ENCODE peak calls at places on chromosomes 6 and 20, in seven cellular contexts. One of them, this sample, is unnamed.

GRCh38 chr6:142429195-142429594 is 127.4 kb downstream of the ADGRG6 start:
- DNase-seq in AG04450: no peak
- DNase-seq in stimulated activated CD4-positive, alpha-beta T cell treated with anti-CD3 and anti-CD28 coated beads, Interleukin-4, amount 100 ng/mL, for 4 hours: no peak
- DNase-seq in hepatocyte: no peak
- DNase-seq in cardiac muscle cell: no peak
- DNase-seq in CD8-positive, alpha-beta T cell: no peak
- DNase-seq in heart left ventricle: no peak
- DNase-seq in this sample: no peak

GRCh38 chr6:14278436-14278835 is 160.9 kb downstream of the CD83 start:
- DNase-seq in AG04450: no peak
- DNase-seq in heart left ventricle: no peak
- DNase-seq in hepatocyte: no peak
- DNase-seq in stimulated activated CD4-positive, alpha-beta T cell treated with anti-CD3 and anti-CD28 coated beads, Interleukin-4, amount 100 ng/mL, for 4 hours: no peak
- DNase-seq in cardiac muscle cell: no peak
- DNase-seq in CD8-positive, alpha-beta T cell: no peak
- DNase-seq in this sample: no peak

GRCh38 chr6:81487489-81487888 is 265.0 kb downstream of the TENT5A start:
- DNase-seq in heart left ventricle: peak; percentile 52
- DNase-seq in hepatocyte: peak; percentile 7
- DNase-seq in AG04450: no peak
- DNase-seq in cardiac muscle cell: no peak
- DNase-seq in CD8-positive, alpha-beta T cell: no peak
- DNase-seq in stimulated activated CD4-positive, alpha-beta T cell treated with anti-CD3 and anti-CD28 coated beads, Interleukin-4, amount 100 ng/mL, for 4 hours: no peak
- DNase-seq in this sample: no peak

GRCh38 chr6:117072134-117072533 is 193.2 kb upstream of the VGLL2 start:
- DNase-seq in AG04450: no peak
- DNase-seq in hepatocyte: no peak
- DNase-seq in heart left ventricle: peak; percentile 23
- DNase-seq in stimulated activated CD4-positive, alpha-beta T cell treated with anti-CD3 and anti-CD28 coated beads, Interleukin-4, amount 100 ng/mL, for 4 hours: no peak
- DNase-seq in cardiac muscle cell: peak; percentile 11
- DNase-seq in CD8-positive, alpha-beta T cell: no peak
- DNase-seq in this sample: no peak

GRCh38 chr6:149015224-149015876 is 268.5 kb downstream of the UST start:
- DNase-seq in stimulated activated CD4-positive, alpha-beta T cell treated with anti-CD3 and anti-CD28 coated beads, Interleukin-4, amount 100 ng/mL, for 4 hours: no peak
- DNase-seq in AG04450: no peak
- DNase-seq in hepatocyte: no peak
- DNase-seq in cardiac muscle cell: no peak
- DNase-seq in heart left ventricle: no peak
- DNase-seq in CD8-positive, alpha-beta T cell: no peak
- DNase-seq in this sample: no peak

GRCh38 chr20:42063176-42063575 is 445.0 kb upstream of the CHD6 start:
- DNase-seq in cardiac muscle cell: no peak
- DNase-seq in CD8-positive, alpha-beta T cell: no peak
- DNase-seq in heart left ventricle: no peak
- DNase-seq in hepatocyte: no peak
- DNase-seq in stimulated activated CD4-positive, alpha-beta T cell treated with anti-CD3 and anti-CD28 coated beads, Interleukin-4, amount 100 ng/mL, for 4 hours: no peak
- DNase-seq in AG04450: no peak
- DNase-seq in this sample: no peak

GRCh38 chr20:36238760-36239159 is 2.5 kb downstream of the AAR2 start:
- DNase-seq in CD8-positive, alpha-beta T cell: no peak
- DNase-seq in AG04450: no peak
- DNase-seq in cardiac muscle cell: no peak
- DNase-seq in heart left ventricle: no peak
- DNase-seq in hepatocyte: no peak
- DNase-seq in stimulated activated CD4-positive, alpha-beta T cell treated with anti-CD3 and anti-CD28 coated beads, Interleukin-4, amount 100 ng/mL, for 4 hours: no peak
- DNase-seq in this sample: no peak

GRCh38 chr6:169866668-169867521 is 115.5 kb downstream of the ERMARD start:
- DNase-seq in heart left ventricle: no peak
- DNase-seq in stimulated activated CD4-positive, alpha-beta T cell treated with anti-CD3 and anti-CD28 coated beads, Interleukin-4, amount 100 ng/mL, for 4 hours: no peak
- DNase-seq in AG04450: no peak
- DNase-seq in hepatocyte: no peak
- DNase-seq in CD8-positive, alpha-beta T cell: no peak
- DNase-seq in cardiac muscle cell: no peak
- DNase-seq in this sample: no peak

GRCh38 chr20:8589956-8590355 is 457.9 kb downstream of the PLCB1 start:
- DNase-seq in AG04450: no peak
- DNase-seq in CD8-positive, alpha-beta T cell: no peak
- DNase-seq in hepatocyte: no peak
- DNase-seq in cardiac muscle cell: no peak
- DNase-seq in heart left ventricle: no peak
- DNase-seq in stimulated activated CD4-positive, alpha-beta T cell treated with anti-CD3 and anti-CD28 coated beads, Interleukin-4, amount 100 ng/mL, for 4 hours: no peak
- DNase-seq in this sample: no peak

GRCh38 chr6:113636357-113636824 is 220.8 kb upstream of the MARCKS start:
- DNase-seq in stimulated activated CD4-positive, alpha-beta T cell treated with anti-CD3 and anti-CD28 coated beads, Interleukin-4, amount 100 ng/mL, for 4 hours: no peak
- DNase-seq in hepatocyte: no peak
- DNase-seq in AG04450: no peak
- DNase-seq in CD8-positive, alpha-beta T cell: no peak
- DNase-seq in heart left ventricle: no peak
- DNase-seq in cardiac muscle cell: no peak
- DNase-seq in this sample: no peak

GRCh38 chr6:41732601-41733348 is 2.6 kb downstream of the TFEB start:
- DNase-seq in stimulated activated CD4-positive, alpha-beta T cell treated with anti-CD3 and anti-CD28 coated beads, Interleukin-4, amount 100 ng/mL, for 4 hours: peak; percentile 54
- DNase-seq in cardiac muscle cell: no peak
- DNase-seq in hepatocyte: peak; percentile 58
- DNase-seq in CD8-positive, alpha-beta T cell: peak; percentile 62
- DNase-seq in AG04450: no peak
- DNase-seq in heart left ventricle: no peak
- DNase-seq in this sample: peak; percentile 61

GRCh38 chr20:33373735-33374605 is 27.3 kb downstream of the CDK5RAP1 start:
- DNase-seq in hepatocyte: peak; percentile 71
- DNase-seq in stimulated activated CD4-positive, alpha-beta T cell treated with anti-CD3 and anti-CD28 coated beads, Interleukin-4, amount 100 ng/mL, for 4 hours: no peak
- DNase-seq in AG04450: peak; percentile 79
- DNase-seq in cardiac muscle cell: no peak
- DNase-seq in CD8-positive, alpha-beta T cell: no peak
- DNase-seq in heart left ventricle: no peak
- DNase-seq in this sample: no peak

GRCh38 chr6:16681260-16681873 is 79.9 kb downstream of the ATXN1 start:
- DNase-seq in stimulated activated CD4-positive, alpha-beta T cell treated with anti-CD3 and anti-CD28 coated beads, Interleukin-4, amount 100 ng/mL, for 4 hours: no peak
- DNase-seq in cardiac muscle cell: peak; percentile 64
- DNase-seq in AG04450: peak; percentile 63
- DNase-seq in hepatocyte: peak; percentile 54
- DNase-seq in CD8-positive, alpha-beta T cell: no peak
- DNase-seq in heart left ventricle: no peak
- DNase-seq in this sample: no peak

GRCh38 chr6:110196874-110197273 is 16.6 kb downstream of the CDC40 start:
- DNase-seq in heart left ventricle: no peak
- DNase-seq in hepatocyte: no peak
- DNase-seq in cardiac muscle cell: no peak
- DNase-seq in stimulated activated CD4-positive, alpha-beta T cell treated with anti-CD3 and anti-CD28 coated beads, Interleukin-4, amount 100 ng/mL, for 4 hours: no peak
- DNase-seq in CD8-positive, alpha-beta T cell: no peak
- DNase-seq in AG04450: no peak
- DNase-seq in this sample: no peak

GRCh38 chr20:25215521-25215920 is 20.0 kb downstream of the ENTPD6 start:
- DNase-seq in AG04450: no peak
- DNase-seq in CD8-positive, alpha-beta T cell: no peak
- DNase-seq in cardiac muscle cell: no peak
- DNase-seq in heart left ventricle: no peak
- DNase-seq in hepatocyte: no peak
- DNase-seq in stimulated activated CD4-positive, alpha-beta T cell treated with anti-CD3 and anti-CD28 coated beads, Interleukin-4, amount 100 ng/mL, for 4 hours: no peak
- DNase-seq in this sample: no peak

GRCh38 chr6:8402546-8402945 is 32.8 kb downstream of the SLC35B3 start:
- DNase-seq in stimulated activated CD4-positive, alpha-beta T cell treated with anti-CD3 and anti-CD28 coated beads, Interleukin-4, amount 100 ng/mL, for 4 hours: no peak
- DNase-seq in CD8-positive, alpha-beta T cell: no peak
- DNase-seq in cardiac muscle cell: no peak
- DNase-seq in AG04450: no peak
- DNase-seq in hepatocyte: no peak
- DNase-seq in heart left ventricle: no peak
- DNase-seq in this sample: no peak

GRCh38 chr6:36815962-36816735 is 23.1 kb downstream of the CPNE5 start:
- DNase-seq in AG04450: no peak
- DNase-seq in hepatocyte: no peak
- DNase-seq in cardiac muscle cell: no peak
- DNase-seq in heart left ventricle: no peak
- DNase-seq in CD8-positive, alpha-beta T cell: no peak
- DNase-seq in stimulated activated CD4-positive, alpha-beta T cell treated with anti-CD3 and anti-CD28 coated beads, Interleukin-4, amount 100 ng/mL, for 4 hours: no peak
- DNase-seq in this sample: no peak

GRCh38 chr20:31595654-31596411 is 9.3 kb upstream of the ID1 start:
- DNase-seq in stimulated activated CD4-positive, alpha-beta T cell treated with anti-CD3 and anti-CD28 coated beads, Interleukin-4, amount 100 ng/mL, for 4 hours: no peak
- DNase-seq in hepatocyte: peak; percentile 91
- DNase-seq in cardiac muscle cell: peak; percentile 55
- DNase-seq in heart left ventricle: peak; percentile 89
- DNase-seq in AG04450: peak; percentile 68
- DNase-seq in CD8-positive, alpha-beta T cell: no peak
- DNase-seq in this sample: no peak

GRCh38 chr6:34465551-34466241 is at the start of gene PACSIN1:
- DNase-seq in hepatocyte: peak; percentile 38
- DNase-seq in stimulated activated CD4-positive, alpha-beta T cell treated with anti-CD3 and anti-CD28 coated beads, Interleukin-4, amount 100 ng/mL, for 4 hours: no peak
- DNase-seq in cardiac muscle cell: peak; percentile 83
- DNase-seq in AG04450: no peak
- DNase-seq in heart left ventricle: no peak
- DNase-seq in CD8-positive, alpha-beta T cell: no peak
- DNase-seq in this sample: no peak

GRCh38 chr20:13276945-13277582 is 56.0 kb downstream of the ISM1 start:
- DNase-seq in AG04450: no peak
- DNase-seq in cardiac muscle cell: no peak
- DNase-seq in CD8-positive, alpha-beta T cell: no peak
- DNase-seq in hepatocyte: no peak
- DNase-seq in stimulated activated CD4-positive, alpha-beta T cell treated with anti-CD3 and anti-CD28 coated beads, Interleukin-4, amount 100 ng/mL, for 4 hours: no peak
- DNase-seq in heart left ventricle: no peak
- DNase-seq in this sample: no peak

GRCh38 chr6:166583230-166583629 is 3.2 kb downstream of the RAMACL start:
- DNase-seq in heart left ventricle: no peak
- DNase-seq in AG04450: no peak
- DNase-seq in CD8-positive, alpha-beta T cell: no peak
- DNase-seq in cardiac muscle cell: no peak
- DNase-seq in stimulated activated CD4-positive, alpha-beta T cell treated with anti-CD3 and anti-CD28 coated beads, Interleukin-4, amount 100 ng/mL, for 4 hours: no peak
- DNase-seq in hepatocyte: no peak
- DNase-seq in this sample: no peak

GRCh38 chr20:24769878-24770627 is 179.0 kb upstream of the CST7 start:
- DNase-seq in stimulated activated CD4-positive, alpha-beta T cell treated with anti-CD3 and anti-CD28 coated beads, Interleukin-4, amount 100 ng/mL, for 4 hours: no peak
- DNase-seq in cardiac muscle cell: no peak
- DNase-seq in hepatocyte: no peak
- DNase-seq in CD8-positive, alpha-beta T cell: no peak
- DNase-seq in AG04450: no peak
- DNase-seq in heart left ventricle: no peak
- DNase-seq in this sample: no peak

GRCh38 chr20:688809-689208 is 13.2 kb upstream of the SCRT2 start:
- DNase-seq in CD8-positive, alpha-beta T cell: no peak
- DNase-seq in stimulated activated CD4-positive, alpha-beta T cell treated with anti-CD3 and anti-CD28 coated beads, Interleukin-4, amount 100 ng/mL, for 4 hours: no peak
- DNase-seq in cardiac muscle cell: no peak
- DNase-seq in AG04450: no peak
- DNase-seq in heart left ventricle: no peak
- DNase-seq in hepatocyte: peak; percentile 14
- DNase-seq in this sample: no peak

GRCh38 chr6:34027939-34028441 is 117.9 kb downstream of the GRM4 start:
- DNase-seq in cardiac muscle cell: no peak
- DNase-seq in heart left ventricle: no peak
- DNase-seq in AG04450: no peak
- DNase-seq in CD8-positive, alpha-beta T cell: no peak
- DNase-seq in stimulated activated CD4-positive, alpha-beta T cell treated with anti-CD3 and anti-CD28 coated beads, Interleukin-4, amount 100 ng/mL, for 4 hours: no peak
- DNase-seq in hepatocyte: no peak
- DNase-seq in this sample: no peak

GRCh38 chr20:57507477-57507876 is 17.5 kb downstream of the CTCFL start:
- DNase-seq in stimulated activated CD4-positive, alpha-beta T cell treated with anti-CD3 and anti-CD28 coated beads, Interleukin-4, amount 100 ng/mL, for 4 hours: no peak
- DNase-seq in hepatocyte: no peak
- DNase-seq in cardiac muscle cell: no peak
- DNase-seq in CD8-positive, alpha-beta T cell: no peak
- DNase-seq in heart left ventricle: no peak
- DNase-seq in AG04450: no peak
- DNase-seq in this sample: no peak

GRCh38 chr6:163694988-163695942 is 280.7 kb downstream of the QKI start:
- DNase-seq in heart left ventricle: no peak
- DNase-seq in AG04450: no peak
- DNase-seq in cardiac muscle cell: no peak
- DNase-seq in hepatocyte: peak; percentile 17
- DNase-seq in CD8-positive, alpha-beta T cell: no peak
- DNase-seq in stimulated activated CD4-positive, alpha-beta T cell treated with anti-CD3 and anti-CD28 coated beads, Interleukin-4, amount 100 ng/mL, for 4 hours: no peak
- DNase-seq in this sample: no peak

GRCh38 chr6:33082702-33083101 is 6.9 kb downstream of the HLA-DPB1 start:
- DNase-seq in heart left ventricle: no peak
- DNase-seq in CD8-positive, alpha-beta T cell: no peak
- DNase-seq in cardiac muscle cell: peak; percentile 49
- DNase-seq in hepatocyte: peak; percentile 71
- DNase-seq in AG04450: no peak
- DNase-seq in stimulated activated CD4-positive, alpha-beta T cell treated with anti-CD3 and anti-CD28 coated beads, Interleukin-4, amount 100 ng/mL, for 4 hours: no peak
- DNase-seq in this sample: no peak

GRCh38 chr6:160379464-160379863 is 31.3 kb downstream of the SLC22A3 start:
- DNase-seq in hepatocyte: no peak
- DNase-seq in CD8-positive, alpha-beta T cell: no peak
- DNase-seq in cardiac muscle cell: no peak
- DNase-seq in heart left ventricle: no peak
- DNase-seq in stimulated activated CD4-positive, alpha-beta T cell treated with anti-CD3 and anti-CD28 coated beads, Interleukin-4, amount 100 ng/mL, for 4 hours: no peak
- DNase-seq in AG04450: no peak
- DNase-seq in this sample: no peak